ENCODE peak calls at places on chromosomes 5 and 9, in ten cellular contexts. W is HCT116, Z is stomach, G is transverse colon, C is spleen, O is suprapubic skin, M is upper lobe of left lung, K is HL-60, J is HepG2, E is K562. H is an unnamed sample.

GRCh38 chr5:64807505-64807904 is 38.8 kb downstream of the CWC27 start:
- DNase-seq in W (no peak), Z (no peak), G (no peak), C (no peak), O (no peak), M (peak), K (no peak), J (no peak), E (no peak), H (no peak)

GRCh38 chr5:136020001-136020382 is 8.8 kb upstream of the TGFBI start:
- DNase-seq in W (no peak), Z (no peak), G (no peak), C (no peak), O (no peak), M (no peak), K (no peak), J (no peak), E (no peak), H (no peak)

GRCh38 chr5:67879619-67880357 is 335.8 kb upstream of the PIK3R1 start:
- DNase-seq in W (no peak), Z (no peak), G (no peak), C (no peak), O (no peak), M (no peak), K (no peak), J (peak), E (no peak), H (no peak)

GRCh38 chr5:82164957-82165698 is 113.0 kb downstream of the RPS23 start:
- DNase-seq in W (no peak), Z (no peak), G (no peak), C (no peak), O (no peak), M (peak), K (no peak), J (no peak), E (peak), H (peak)

GRCh38 chr9:134326754-134327526 is 685 bp downstream of the RXRA start:
- DNase-seq in W (no peak), Z (no peak), G (no peak), C (peak), O (peak), M (no peak), K (no peak), J (no peak), E (peak), H (no peak)

GRCh38 chr5:127723571-127723970 is 20.4 kb downstream of the CCDC192 start:
- DNase-seq in W (no peak), Z (no peak), G (no peak), C (no peak), O (no peak), M (peak), K (peak), J (no peak), E (no peak), H (peak)

GRCh38 chr9:22240619-22241018 is 206.0 kb upstream of the DMRTA1 start:
- DNase-seq in W (no peak), Z (no peak), G (no peak), C (no peak), O (no peak), M (no peak), K (no peak), J (no peak), E (no peak), H (no peak)

GRCh38 chr5:179906795-179907569 is 715 bp downstream of the TBC1D9B start:
- DNase-seq in W (no peak), Z (peak), G (peak), C (peak), O (no peak), M (peak), K (no peak), J (no peak), E (peak), H (peak)

GRCh38 chr5:90876366-90876765 is 317.8 kb downstream of the ADGRV1 start:
- DNase-seq in W (no peak), Z (no peak), G (no peak), C (no peak), O (no peak), M (no peak), K (no peak), J (peak), E (no peak), H (no peak)

GRCh38 chr9:35033101-35033500 is 39.3 kb downstream of the VCP start:
- DNase-seq in W (no peak), Z (no peak), G (no peak), C (no peak), O (no peak), M (no peak), K (no peak), J (no peak), E (no peak), H (no peak)

GRCh38 chr5:7146886-7147285 is 249.1 kb upstream of the ADCY2 start:
- DNase-seq in W (no peak), Z (peak), G (peak), C (no peak), O (no peak), M (no peak), K (no peak), J (no peak), E (no peak), H (no peak)

GRCh38 chr5:180352116-180352975 is 790 bp downstream of the GFPT2 start:
- DNase-seq in W (no peak), Z (no peak), G (no peak), C (no peak), O (no peak), M (no peak), K (no peak), J (no peak), E (no peak), H (no peak)

GRCh38 chr5:926416-927171 is 33.9 kb downstream of the TRIP13 start:
- DNase-seq in W (no peak), Z (no peak), G (no peak), C (peak), O (peak), M (no peak), K (no peak), J (no peak), E (no peak), H (no peak)

GRCh38 chr9:101731429-101731828 is 7.0 kb downstream of the GRIN3A start:
- DNase-seq in W (no peak), Z (no peak), G (no peak), C (no peak), O (no peak), M (no peak), K (no peak), J (no peak), E (no peak), H (no peak)

DNA sequence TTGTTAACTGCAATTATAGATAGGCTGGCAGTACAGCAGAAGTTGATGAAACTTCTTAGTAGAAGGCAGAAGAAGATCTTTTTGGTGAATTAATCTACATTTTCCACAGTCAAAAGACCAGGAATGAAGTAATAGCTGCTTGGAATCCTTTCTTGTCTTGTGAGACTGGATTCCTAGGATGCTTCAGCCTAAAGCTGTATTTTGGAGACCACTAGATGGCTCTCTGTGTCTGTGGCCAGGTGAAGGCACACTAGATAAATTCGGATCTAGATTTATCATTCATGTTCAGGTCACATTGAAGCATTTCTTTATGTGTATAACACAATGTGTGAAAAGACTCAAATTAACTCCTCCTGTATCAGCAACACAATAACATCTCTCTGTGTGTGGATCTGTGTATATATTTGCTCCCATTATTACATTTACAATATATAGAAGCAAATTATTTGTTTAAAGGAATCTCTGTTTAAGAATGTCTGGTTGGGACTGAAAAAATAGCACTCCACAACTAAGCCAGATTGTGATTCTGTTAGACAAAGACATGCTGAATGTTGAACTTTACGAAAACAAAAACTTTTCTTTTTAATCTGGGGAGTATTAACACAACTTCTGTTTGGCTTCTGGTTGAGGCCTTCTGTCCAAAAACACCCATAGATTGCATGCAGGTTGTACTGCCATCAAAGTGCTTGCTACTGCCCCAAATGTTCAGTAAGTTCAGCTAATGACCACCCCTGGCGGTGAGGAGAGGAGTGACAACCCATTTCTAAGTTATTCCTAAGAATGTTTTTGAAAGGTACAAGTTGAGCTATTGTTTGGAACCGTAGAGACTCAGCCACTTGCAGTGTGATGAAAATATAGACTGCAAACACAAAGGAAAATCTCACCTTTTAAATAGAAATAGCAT is 10.6 kb downstream of the GRIN3A start:
- DNase-seq in W (no peak), Z (no peak), G (peak), C (no peak), O (no peak), M (no peak), K (no peak), J (peak), E (peak), H (no peak)
- TF ChIP-seq CTCF in W (peak), Z (no peak), G (peak), C (peak), O (peak), M (peak), K (peak), J (peak), E (peak), H (peak)

GRCh38 chr5:150488519-150489357 is 19.2 kb upstream of the NDST1 start:
- DNase-seq in W (no peak), Z (peak), G (peak), C (no peak), O (no peak), M (peak), K (peak), J (no peak), E (peak), H (peak)

GRCh38 chr5:150484964-150485769 is 22.8 kb upstream of the NDST1 start:
- DNase-seq in W (no peak), Z (no peak), G (no peak), C (peak), O (no peak), M (no peak), K (no peak), J (peak), E (no peak), H (no peak)

GRCh38 chr5:150487199-150488061 is 20.5 kb upstream of the NDST1 start:
- DNase-seq in W (no peak), Z (peak), G (peak), C (peak), O (no peak), M (peak), K (peak), J (peak), E (peak), H (peak)

GRCh38 chr5:150486402-150487198 is 21.3 kb upstream of the NDST1 start:
- DNase-seq in W (peak), Z (peak), G (peak), C (peak), O (no peak), M (peak), K (peak), J (peak), E (peak), H (peak)

GRCh38 chr5:150485770-150486401 is 22.0 kb upstream of the NDST1 start:
- DNase-seq in W (no peak), Z (peak), G (peak), C (no peak), O (no peak), M (peak), K (no peak), J (no peak), E (peak), H (peak)
- TF ChIP-seq POLR2AphosphoS5 in W (peak), Z (no peak), G (no peak), C (peak), O (no peak), M (peak), K (no peak), J (peak), E (no peak), H (no peak)

GRCh38 chr5:153827407-153827806 is 211.3 kb downstream of the FAM114A2 start:
- DNase-seq in W (no peak), Z (no peak), G (no peak), C (no peak), O (no peak), M (no peak), K (no peak), J (no peak), E (no peak), H (no peak)
- TF ChIP-seq CTCF in W (no peak), Z (no peak), G (no peak), C (no peak), O (no peak), M (no peak), K (no peak), J (no peak), E (no peak), H (no peak)

DNA sequence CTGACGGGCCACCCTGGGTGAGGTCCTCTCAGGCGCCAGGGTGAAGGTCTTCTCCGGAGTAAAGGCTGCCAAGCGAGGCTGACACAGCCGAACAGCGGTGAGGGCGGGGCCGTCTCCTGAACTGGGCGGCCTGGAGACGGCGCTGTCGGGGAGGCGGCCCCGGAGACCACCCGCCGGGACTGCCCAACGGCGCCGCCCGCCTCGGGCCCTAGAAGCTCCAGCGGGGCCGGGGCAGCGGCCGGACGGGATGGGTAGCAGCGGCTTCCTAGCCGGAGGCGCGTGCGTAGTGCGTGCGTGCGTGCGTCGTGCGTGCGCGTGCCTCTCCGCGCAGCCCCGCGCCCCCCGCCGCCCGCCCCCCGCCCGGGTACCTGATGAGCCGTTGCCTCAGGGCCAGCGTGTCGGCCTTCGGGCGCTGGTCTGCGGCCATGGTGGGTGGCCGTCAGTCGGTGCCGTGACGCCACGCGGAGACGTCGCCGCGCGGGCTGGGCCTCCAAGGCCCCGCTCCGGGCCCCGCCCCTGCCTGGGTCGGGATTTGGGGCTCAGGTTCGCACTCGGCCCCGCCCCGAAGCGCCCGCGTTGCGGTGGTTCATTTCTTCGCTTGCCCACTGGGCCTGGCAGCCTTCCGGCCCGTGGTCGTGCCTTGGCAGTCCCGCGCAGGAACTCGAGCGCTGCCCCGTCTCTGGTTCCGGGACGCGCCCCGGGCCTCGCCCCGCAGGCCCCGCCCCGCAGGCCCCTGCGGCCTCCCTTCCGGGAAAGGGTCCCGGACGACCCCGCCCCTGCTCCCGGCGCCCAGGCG is at the start of gene PHYKPL:
- DNase-seq in W (peak), Z (peak), G (peak), C (peak), O (peak), M (peak), K (peak), J (peak), E (peak), H (peak)
- TF ChIP-seq POLR2AphosphoS5 in W (peak), Z (peak), G (peak), C (peak), O (no peak), M (peak), K (no peak), J (peak), E (no peak), H (no peak)

GRCh38 chr5:104412649-104413240 is 850.2 kb upstream of the NUDT12 start:
- DNase-seq in W (peak), Z (no peak), G (no peak), C (no peak), O (no peak), M (no peak), K (no peak), J (peak), E (no peak), H (no peak)
- TF ChIP-seq CTCF in W (peak), Z (no peak), G (no peak), C (no peak), O (no peak), M (no peak), K (peak), J (peak), E (no peak), H (no peak)

DNA sequence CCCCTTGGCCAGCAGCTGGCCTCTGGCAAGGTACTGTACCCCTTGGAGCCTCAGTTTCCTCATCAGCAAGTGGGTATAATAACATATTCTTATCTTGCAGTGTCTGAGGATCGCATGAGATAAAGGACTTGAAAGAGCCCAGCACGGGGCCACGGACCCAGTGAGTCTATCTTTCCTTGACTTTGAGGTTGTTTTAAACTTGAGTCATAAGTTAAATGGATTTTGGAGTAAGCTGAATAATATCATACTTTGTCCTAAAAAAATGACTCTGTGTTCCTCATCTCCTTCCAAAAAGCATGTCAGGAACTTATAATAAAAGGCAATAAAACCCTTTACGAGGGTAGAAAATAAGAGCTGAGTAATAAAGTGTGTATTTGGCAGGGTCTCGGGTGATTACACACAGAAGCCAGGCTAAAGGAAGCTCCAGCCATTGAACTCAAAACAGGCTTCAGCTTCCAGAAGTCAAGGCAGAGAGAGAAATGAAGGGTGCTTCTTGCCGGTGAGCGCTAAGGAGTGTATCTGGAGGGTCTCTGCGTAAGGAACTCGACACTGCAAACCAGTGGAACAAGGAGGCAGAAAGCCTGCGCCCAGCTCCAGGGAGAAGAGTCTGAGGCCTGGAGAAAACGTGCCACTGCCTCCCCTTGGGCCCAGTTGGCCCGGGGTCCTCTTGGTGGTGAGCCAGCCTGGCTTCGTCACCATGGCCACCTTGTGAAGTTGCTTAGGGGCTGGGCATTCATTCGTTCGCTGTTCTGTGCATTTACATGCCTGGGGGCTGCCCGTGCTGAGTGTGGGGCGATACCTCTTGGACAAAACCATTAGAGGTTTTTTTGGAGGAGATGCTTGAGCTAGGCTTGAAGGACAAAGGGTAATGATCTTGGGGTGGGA is 72.4 kb upstream of the PHYKPL start:
- DNase-seq in W (no peak), Z (no peak), G (no peak), C (peak), O (peak), M (no peak), K (no peak), J (no peak), E (no peak), H (peak)
- TF ChIP-seq POLR2AphosphoS5 in W (no peak), Z (no peak), G (no peak), C (no peak), O (no peak), M (no peak), K (no peak), J (no peak), E (no peak), H (peak)

GRCh38 chr9:85716031-85716877 is 25.5 kb downstream of the AGTPBP1 start:
- DNase-seq in W (no peak), Z (no peak), G (no peak), C (no peak), O (no peak), M (no peak), K (peak), J (no peak), E (peak), H (no peak)
- TF ChIP-seq CTCF in W (no peak), Z (no peak), G (no peak), C (peak), O (no peak), M (no peak), K (peak), J (no peak), E (peak), H (no peak)

DNA sequence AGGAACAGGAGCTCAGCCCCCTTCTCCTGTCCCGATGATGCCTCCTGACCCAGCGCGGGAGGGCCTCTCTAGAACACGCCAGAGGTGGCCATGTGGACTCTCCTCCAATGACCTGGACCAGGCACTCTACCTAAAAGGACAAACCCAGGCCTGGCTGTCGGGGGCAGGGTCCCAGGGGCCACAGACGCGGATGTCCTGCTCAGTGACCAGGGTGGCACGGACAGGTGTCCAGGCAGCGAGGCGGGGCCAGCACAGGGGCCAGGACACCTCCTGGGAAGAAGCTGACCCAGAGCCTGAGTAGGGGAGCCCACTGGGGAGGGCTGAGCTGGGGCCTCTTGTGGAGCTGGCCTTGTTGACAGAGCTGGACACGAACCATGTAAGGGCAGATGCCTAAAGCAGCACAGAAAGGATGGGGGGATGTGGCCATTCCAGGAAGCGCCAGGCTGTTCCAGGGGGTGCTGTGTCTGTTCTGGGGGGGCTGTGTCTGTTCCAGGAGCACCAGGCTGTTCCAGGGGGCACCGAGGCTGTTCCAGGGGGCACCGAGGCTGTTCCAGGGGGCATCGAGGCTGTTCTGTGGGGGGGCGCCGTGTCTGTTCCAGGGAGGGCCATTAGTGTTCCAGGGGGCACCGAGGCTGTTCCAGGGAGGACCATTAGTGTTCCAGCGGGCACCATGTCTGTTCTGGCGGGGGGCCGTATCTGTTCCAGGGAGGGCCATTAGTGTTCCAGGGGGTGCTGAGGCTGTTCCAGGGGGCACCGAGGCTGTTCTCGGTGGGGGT is 30.5 kb downstream of the EXD3 start:
- DNase-seq in W (no peak), Z (no peak), G (no peak), C (no peak), O (no peak), M (no peak), K (no peak), J (no peak), E (no peak), H (no peak)
- TF ChIP-seq POLR2AphosphoS5 in W (no peak), Z (no peak), G (no peak), C (no peak), O (no peak), M (no peak), K (no peak), J (no peak), E (no peak), H (no peak)

H was measured in prostate gland.